ENCODE peak calls at places on chromosomes 3 and 15, in nine cellular contexts. One of them, this sample, is unnamed.

GRCh38 chr3:29478671-29479070 is 197.8 kb downstream of the RBMS3 start:
- DNase-seq in BJ: peak
- DNase-seq in mesothelial cell of epicardium: no peak
- DNase-seq in transverse colon: no peak
- DNase-seq in suprapubic skin: no peak
- DNase-seq in heart left ventricle: no peak
- DNase-seq in HFF-Myc: no peak
- DNase-seq in GM13977: no peak
- DNase-seq in left ventricle myocardium inferior: no peak
- DNase-seq in this sample: no peak

GRCh38 chr3:4986611-4987373 is 7.6 kb downstream of the BHLHE40 start:
- DNase-seq in BJ: peak
- DNase-seq in transverse colon: peak
- DNase-seq in HFF-Myc: peak
- DNase-seq in heart left ventricle: peak
- DNase-seq in suprapubic skin: peak
- DNase-seq in GM13977: peak
- DNase-seq in mesothelial cell of epicardium: peak
- DNase-seq in left ventricle myocardium inferior: peak
- DNase-seq in this sample: peak

GRCh38 chr15:49083471-49084284 is 37.4 kb upstream of the SECISBP2L start:
- DNase-seq in mesothelial cell of epicardium: no peak
- DNase-seq in GM13977: no peak
- DNase-seq in BJ: peak
- DNase-seq in HFF-Myc: peak
- DNase-seq in transverse colon: no peak
- DNase-seq in heart left ventricle: no peak
- DNase-seq in suprapubic skin: no peak
- DNase-seq in left ventricle myocardium inferior: no peak
- DNase-seq in this sample: no peak

GRCh38 chr15:68313501-68314390 is 36.2 kb downstream of the FEM1B start:
- DNase-seq in HFF-Myc: no peak
- DNase-seq in heart left ventricle: no peak
- DNase-seq in GM13977: no peak
- DNase-seq in mesothelial cell of epicardium: no peak
- DNase-seq in suprapubic skin: peak
- DNase-seq in left ventricle myocardium inferior: no peak
- DNase-seq in BJ: no peak
- DNase-seq in transverse colon: no peak
- DNase-seq in this sample: peak

GRCh38 chr3:12679468-12679867 is 15.6 kb upstream of the RAF1 start:
- DNase-seq in GM13977: peak
- DNase-seq in heart left ventricle: peak
- DNase-seq in mesothelial cell of epicardium: no peak
- DNase-seq in BJ: peak
- DNase-seq in transverse colon: no peak
- DNase-seq in left ventricle myocardium inferior: no peak
- DNase-seq in suprapubic skin: no peak
- DNase-seq in HFF-Myc: no peak
- DNase-seq in this sample: no peak

GRCh38 chr3:183385698-183386590 is 42.5 kb downstream of the MCF2L2 start:
- DNase-seq in GM13977: peak
- DNase-seq in suprapubic skin: no peak
- DNase-seq in left ventricle myocardium inferior: no peak
- DNase-seq in HFF-Myc: peak
- DNase-seq in mesothelial cell of epicardium: no peak
- DNase-seq in heart left ventricle: no peak
- DNase-seq in transverse colon: peak
- DNase-seq in BJ: no peak
- DNase-seq in this sample: no peak

GRCh38 chr3:170178631-170179030 is 2.9 kb downstream of the PHC3 start:
- DNase-seq in suprapubic skin: no peak
- DNase-seq in GM13977: peak
- DNase-seq in heart left ventricle: no peak
- DNase-seq in mesothelial cell of epicardium: no peak
- DNase-seq in transverse colon: peak
- DNase-seq in HFF-Myc: no peak
- DNase-seq in left ventricle myocardium inferior: no peak
- DNase-seq in BJ: no peak
- DNase-seq in this sample: no peak

GRCh38 chr3:60490992-60491391 is 760.3 kb downstream of the FHIT start:
- DNase-seq in GM13977: no peak
- DNase-seq in BJ: no peak
- DNase-seq in mesothelial cell of epicardium: no peak
- DNase-seq in left ventricle myocardium inferior: no peak
- DNase-seq in HFF-Myc: no peak
- DNase-seq in heart left ventricle: no peak
- DNase-seq in suprapubic skin: no peak
- DNase-seq in transverse colon: no peak
- DNase-seq in this sample: no peak

GRCh38 chr3:42504334-42505202 is 2.1 kb downstream of the VIPR1 start:
- DNase-seq in GM13977: no peak
- DNase-seq in left ventricle myocardium inferior: no peak
- DNase-seq in HFF-Myc: no peak
- DNase-seq in heart left ventricle: no peak
- DNase-seq in transverse colon: peak
- DNase-seq in BJ: no peak
- DNase-seq in mesothelial cell of epicardium: no peak
- DNase-seq in suprapubic skin: peak
- DNase-seq in this sample: peak

GRCh38 chr15:40793216-40793989 is 13.5 kb upstream of the ZFYVE19 start:
- DNase-seq in GM13977: no peak
- DNase-seq in HFF-Myc: peak
- DNase-seq in left ventricle myocardium inferior: no peak
- DNase-seq in suprapubic skin: no peak
- DNase-seq in transverse colon: peak
- DNase-seq in mesothelial cell of epicardium: no peak
- DNase-seq in heart left ventricle: no peak
- DNase-seq in BJ: peak
- DNase-seq in this sample: no peak

GRCh38 chr15:66746231-66746605 is 44.2 kb downstream of the SMAD6 start:
- DNase-seq in transverse colon: no peak
- DNase-seq in mesothelial cell of epicardium: no peak
- DNase-seq in GM13977: no peak
- DNase-seq in suprapubic skin: no peak
- DNase-seq in left ventricle myocardium inferior: no peak
- DNase-seq in BJ: no peak
- DNase-seq in heart left ventricle: no peak
- DNase-seq in HFF-Myc: no peak
- DNase-seq in this sample: no peak

GRCh38 chr15:78177447-78177873 is 28.3 kb downstream of the IDH3A start:
- DNase-seq in GM13977: peak
- DNase-seq in transverse colon: peak
- DNase-seq in HFF-Myc: peak
- DNase-seq in mesothelial cell of epicardium: no peak
- DNase-seq in BJ: no peak
- DNase-seq in heart left ventricle: peak
- DNase-seq in suprapubic skin: no peak
- DNase-seq in left ventricle myocardium inferior: peak
- DNase-seq in this sample: no peak

GRCh38 chr3:138594150-138594934 is at the start of gene CEP70:
- DNase-seq in left ventricle myocardium inferior: peak
- DNase-seq in transverse colon: peak
- DNase-seq in HFF-Myc: peak
- DNase-seq in heart left ventricle: peak
- DNase-seq in mesothelial cell of epicardium: peak
- DNase-seq in suprapubic skin: peak
- DNase-seq in GM13977: peak
- DNase-seq in BJ: peak
- DNase-seq in this sample: peak

GRCh38 chr3:72601049-72601448 is 247.2 kb downstream of the SHQ1 start:
- DNase-seq in BJ: no peak
- DNase-seq in mesothelial cell of epicardium: no peak
- DNase-seq in transverse colon: no peak
- DNase-seq in left ventricle myocardium inferior: no peak
- DNase-seq in HFF-Myc: no peak
- DNase-seq in suprapubic skin: no peak
- DNase-seq in heart left ventricle: no peak
- DNase-seq in GM13977: no peak
- DNase-seq in this sample: no peak

GRCh38 chr3:140068512-140068911 is 133.5 kb downstream of the CLSTN2 start:
- DNase-seq in mesothelial cell of epicardium: no peak
- DNase-seq in left ventricle myocardium inferior: no peak
- DNase-seq in transverse colon: no peak
- DNase-seq in BJ: no peak
- DNase-seq in suprapubic skin: no peak
- DNase-seq in HFF-Myc: no peak
- DNase-seq in heart left ventricle: no peak
- DNase-seq in GM13977: no peak
- DNase-seq in this sample: no peak

GRCh38 chr15:51270706-51271105 is 67.7 kb downstream of the CYP19A1 start:
- DNase-seq in suprapubic skin: no peak
- DNase-seq in left ventricle myocardium inferior: no peak
- DNase-seq in HFF-Myc: no peak
- DNase-seq in transverse colon: no peak
- DNase-seq in GM13977: no peak
- DNase-seq in heart left ventricle: no peak
- DNase-seq in mesothelial cell of epicardium: no peak
- DNase-seq in BJ: no peak
- DNase-seq in this sample: no peak

GRCh38 chr3:124559650-124560405 is 170.4 kb upstream of the UMPS start:
- DNase-seq in left ventricle myocardium inferior: peak
- DNase-seq in HFF-Myc: peak
- DNase-seq in heart left ventricle: peak
- DNase-seq in suprapubic skin: no peak
- DNase-seq in GM13977: peak
- DNase-seq in BJ: no peak
- DNase-seq in transverse colon: peak
- DNase-seq in mesothelial cell of epicardium: peak
- DNase-seq in this sample: no peak

GRCh38 chr15:97759363-97759762 is 201.1 kb upstream of the ARRDC4 start:
- DNase-seq in mesothelial cell of epicardium: no peak
- DNase-seq in GM13977: no peak
- DNase-seq in suprapubic skin: no peak
- DNase-seq in BJ: no peak
- DNase-seq in HFF-Myc: no peak
- DNase-seq in heart left ventricle: no peak
- DNase-seq in left ventricle myocardium inferior: no peak
- DNase-seq in transverse colon: no peak
- DNase-seq in this sample: no peak

GRCh38 chr15:55279746-55280351 is 9.8 kb downstream of the RAB27A start:
- DNase-seq in HFF-Myc: peak
- DNase-seq in heart left ventricle: no peak
- DNase-seq in transverse colon: peak
- DNase-seq in suprapubic skin: no peak
- DNase-seq in left ventricle myocardium inferior: no peak
- DNase-seq in mesothelial cell of epicardium: no peak
- DNase-seq in BJ: peak
- DNase-seq in GM13977: no peak
- DNase-seq in this sample: no peak

GRCh38 chr15:62545392-62546227 is 380.5 kb upstream of the C2CD4B start:
- DNase-seq in mesothelial cell of epicardium: no peak
- DNase-seq in suprapubic skin: no peak
- DNase-seq in transverse colon: peak
- DNase-seq in GM13977: no peak
- DNase-seq in HFF-Myc: no peak
- DNase-seq in left ventricle myocardium inferior: no peak
- DNase-seq in BJ: peak
- DNase-seq in heart left ventricle: peak
- DNase-seq in this sample: no peak

GRCh38 chr3:69541823-69542264 is 156.0 kb upstream of the FRMD4B start:
- DNase-seq in BJ: no peak
- DNase-seq in HFF-Myc: no peak
- DNase-seq in mesothelial cell of epicardium: no peak
- DNase-seq in left ventricle myocardium inferior: peak
- DNase-seq in transverse colon: no peak
- DNase-seq in GM13977: peak
- DNase-seq in heart left ventricle: peak
- DNase-seq in suprapubic skin: peak
- DNase-seq in this sample: no peak

GRCh38 chr15:62853833-62854210 is 188.7 kb upstream of the TPM1 start:
- DNase-seq in BJ: no peak
- DNase-seq in GM13977: no peak
- DNase-seq in left ventricle myocardium inferior: no peak
- DNase-seq in heart left ventricle: no peak
- DNase-seq in transverse colon: no peak
- DNase-seq in suprapubic skin: no peak
- DNase-seq in HFF-Myc: no peak
- DNase-seq in mesothelial cell of epicardium: no peak
- DNase-seq in this sample: no peak

GRCh38 chr15:33675246-33675645 is 293.1 kb upstream of the CHRM5 start:
- DNase-seq in GM13977: peak
- DNase-seq in BJ: no peak
- DNase-seq in left ventricle myocardium inferior: no peak
- DNase-seq in HFF-Myc: peak
- DNase-seq in transverse colon: no peak
- DNase-seq in heart left ventricle: no peak
- DNase-seq in suprapubic skin: no peak
- DNase-seq in mesothelial cell of epicardium: no peak
- DNase-seq in this sample: no peak
- TF ChIP-seq CTCF in GM13977: peak
- TF ChIP-seq CTCF in BJ: peak
- TF ChIP-seq CTCF in left ventricle myocardium inferior: peak
- TF ChIP-seq CTCF in HFF-Myc: peak
- TF ChIP-seq CTCF in transverse colon: peak
- TF ChIP-seq CTCF in heart left ventricle: no peak
- TF ChIP-seq CTCF in suprapubic skin: no peak
- TF ChIP-seq CTCF in mesothelial cell of epicardium: no peak
- TF ChIP-seq CTCF in this sample: no peak

GRCh38 chr15:70247281-70247680 is 149.6 kb upstream of the TLE3 start:
- DNase-seq in suprapubic skin: no peak
- DNase-seq in HFF-Myc: no peak
- DNase-seq in heart left ventricle: no peak
- DNase-seq in GM13977: no peak
- DNase-seq in BJ: no peak
- DNase-seq in left ventricle myocardium inferior: no peak
- DNase-seq in mesothelial cell of epicardium: no peak
- DNase-seq in transverse colon: peak
- DNase-seq in this sample: no peak
- TF ChIP-seq CTCF in suprapubic skin: no peak
- TF ChIP-seq CTCF in HFF-Myc: no peak
- TF ChIP-seq CTCF in heart left ventricle: no peak
- TF ChIP-seq CTCF in GM13977: peak
- TF ChIP-seq CTCF in BJ: no peak
- TF ChIP-seq CTCF in left ventricle myocardium inferior: no peak
- TF ChIP-seq CTCF in mesothelial cell of epicardium: no peak
- TF ChIP-seq CTCF in transverse colon: no peak
- TF ChIP-seq CTCF in this sample: no peak

GRCh38 chr3:27141668-27142067 is 227.5 kb downstream of the NEK10 start:
- DNase-seq in transverse colon: no peak
- DNase-seq in GM13977: no peak
- DNase-seq in BJ: no peak
- DNase-seq in left ventricle myocardium inferior: no peak
- DNase-seq in HFF-Myc: no peak
- DNase-seq in suprapubic skin: no peak
- DNase-seq in mesothelial cell of epicardium: no peak
- DNase-seq in heart left ventricle: no peak
- DNase-seq in this sample: no peak
- TF ChIP-seq CTCF in transverse colon: no peak
- TF ChIP-seq CTCF in GM13977: no peak
- TF ChIP-seq CTCF in BJ: no peak
- TF ChIP-seq CTCF in left ventricle myocardium inferior: no peak
- TF ChIP-seq CTCF in HFF-Myc: peak
- TF ChIP-seq CTCF in suprapubic skin: no peak
- TF ChIP-seq CTCF in mesothelial cell of epicardium: no peak
- TF ChIP-seq CTCF in heart left ventricle: no peak
- TF ChIP-seq CTCF in this sample: no peak

DNA sequence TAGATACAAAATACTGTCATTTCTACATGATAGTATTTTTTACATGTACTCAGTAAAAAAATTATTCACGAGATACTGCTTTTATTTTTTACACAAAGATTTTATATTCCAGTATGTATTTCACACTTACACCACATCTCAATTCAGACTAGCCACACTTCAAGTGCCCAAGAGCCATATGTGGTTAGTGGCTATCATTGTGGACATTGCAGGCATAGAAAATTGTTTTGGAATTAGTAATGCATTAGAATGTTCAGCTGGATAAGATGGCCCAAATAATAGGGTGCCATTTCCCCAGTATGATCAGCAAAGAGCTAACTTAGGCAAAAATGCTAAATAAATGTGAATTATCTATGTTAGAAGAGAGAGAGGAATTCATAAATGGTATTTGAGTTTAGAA is 203.8 kb upstream of the MCTP2 start:
- DNase-seq in left ventricle myocardium inferior: no peak
- DNase-seq in transverse colon: no peak
- DNase-seq in HFF-Myc: no peak
- DNase-seq in BJ: no peak
- DNase-seq in mesothelial cell of epicardium: no peak
- DNase-seq in suprapubic skin: no peak
- DNase-seq in GM13977: no peak
- DNase-seq in heart left ventricle: no peak
- DNase-seq in this sample: no peak
- TF ChIP-seq CTCF in left ventricle myocardium inferior: no peak
- TF ChIP-seq CTCF in transverse colon: no peak
- TF ChIP-seq CTCF in HFF-Myc: no peak
- TF ChIP-seq CTCF in BJ: no peak
- TF ChIP-seq CTCF in mesothelial cell of epicardium: no peak
- TF ChIP-seq CTCF in suprapubic skin: no peak
- TF ChIP-seq CTCF in GM13977: no peak
- TF ChIP-seq CTCF in heart left ventricle: no peak
- TF ChIP-seq CTCF in this sample: no peak